ENCODE peak calls at places on chromosomes 13 and 19, in four cellular contexts. J, F, Q and K are unnamed samples.

GRCh38 chr19:36973021-36973843 is 57.1 kb downstream of the ZNF568 start:
- DNase-seq in Q (peak), F (no peak), J (peak), K (no peak)

GRCh38 chr19:38684078-38684861 is 36.8 kb downstream of the ACTN4 start:
- DNase-seq in F (peak), J (no peak), Q (peak), K (no peak)

GRCh38 chr13:104289400-104289799 is 1223.2 kb upstream of the SLC10A2 start:
- DNase-seq in F (no peak), Q (no peak), J (no peak), K (no peak)

GRCh38 chr13:46339035-46339666 is 47.9 kb downstream of the RUBCNL start:
- DNase-seq in J (no peak), Q (no peak), F (no peak), K (no peak)

GRCh38 chr13:24107955-24108614 is 52.4 kb upstream of the SPATA13 start:
- DNase-seq in J (no peak), F (no peak), Q (no peak), K (no peak)

GRCh38 chr19:7533281-7533819 is 2.2 kb upstream of the PNPLA6 start:
- DNase-seq in F (peak), Q (no peak), J (peak), K (no peak)

GRCh38 chr13:29920018-29920643 is 69.7 kb upstream of the UBL3 start:
- DNase-seq in Q (no peak), F (no peak), J (no peak), K (peak)

GRCh38 chr19:27972291-27973040 is 1240.5 kb downstream of the UQCRFS1 start:
- DNase-seq in F (no peak), J (no peak), Q (no peak), K (no peak)

GRCh38 chr13:62483774-62484173 is 1068.1 kb upstream of the PCDH20 start:
- DNase-seq in J (no peak), Q (no peak), F (no peak), K (no peak)

GRCh38 chr19:18428837-18429674 is 8.9 kb downstream of the ISYNA1 start:
- DNase-seq in J (peak), Q (peak), F (peak), K (no peak)

GRCh38 chr13:29474991-29475390 is 120.5 kb downstream of the SLC7A1 start:
- DNase-seq in J (no peak), Q (no peak), F (no peak), K (no peak)

GRCh38 chr19:46017095-46017429 is 5.8 kb downstream of the PGLYRP1 start:
- DNase-seq in F (no peak), J (no peak), Q (no peak), K (no peak)

GRCh38 chr13:113118328-113119021 is 4.1 kb upstream of the F10 start:
- DNase-seq in J (no peak), Q (no peak), F (no peak), K (no peak)

GRCh38 chr13:61410669-61411297 is 4.9 kb downstream of the PCDH20 start:
- DNase-seq in Q (peak), F (peak), J (no peak), K (peak)

GRCh38 chr13:40116008-40116407 is 460.5 kb downstream of the COG6 start:
- DNase-seq in Q (peak), F (peak), J (no peak), K (peak)

GRCh38 chr13:31859546-31859945 is 120.2 kb downstream of the RXFP2 start:
- DNase-seq in J (no peak), Q (no peak), F (no peak), K (no peak)

GRCh38 chr13:23583491-23583890 is 13.3 kb downstream of the TNFRSF19 start:
- DNase-seq in F (no peak), Q (no peak), J (no peak), K (no peak)

GRCh38 chr13:38223093-38223492 is 126.6 kb upstream of the UFM1 start:
- DNase-seq in J (peak), F (no peak), Q (peak), K (peak)

GRCh38 chr19:46863818-46864629 is 3.2 kb downstream of the ARHGAP35 start:
- DNase-seq in F (no peak), J (peak), Q (no peak), K (peak)

GRCh38 chr13:110045202-110045601 is 258.8 kb upstream of the IRS2 start:
- DNase-seq in Q (no peak), J (no peak), F (no peak), K (no peak)

GRCh38 chr19:12194827-12195500 is 32.1 kb downstream of the ZNF136 start:
- DNase-seq in J (peak), Q (no peak), F (no peak), K (no peak)

GRCh38 chr13:110902370-110902769 is 12.5 kb downstream of the ANKRD10 start:
- DNase-seq in F (no peak), J (no peak), Q (no peak), K (no peak)

GRCh38 chr19:49565261-49565660 is 15.1 kb downstream of the NOSIP start:
- DNase-seq in Q (no peak), F (no peak), J (no peak), K (no peak)

GRCh38 chr19:8615813-8616596 is 5.5 kb upstream of the ADAMTS10 start:
- DNase-seq in Q (peak), F (peak), J (peak), K (peak)

GRCh38 chr13:60326273-60326672 is 70.7 kb upstream of the TDRD3 start:
- DNase-seq in F (no peak), Q (peak), J (no peak), K (peak)

GRCh38 chr19:16871870-16872269 is 16.9 kb upstream of the F2RL3 start:
- DNase-seq in F (peak), J (no peak), Q (no peak), K (no peak)
- TF ChIP-seq NR3C1 in F (no peak), J (no peak), Q (no peak), K (no peak)

DNA sequence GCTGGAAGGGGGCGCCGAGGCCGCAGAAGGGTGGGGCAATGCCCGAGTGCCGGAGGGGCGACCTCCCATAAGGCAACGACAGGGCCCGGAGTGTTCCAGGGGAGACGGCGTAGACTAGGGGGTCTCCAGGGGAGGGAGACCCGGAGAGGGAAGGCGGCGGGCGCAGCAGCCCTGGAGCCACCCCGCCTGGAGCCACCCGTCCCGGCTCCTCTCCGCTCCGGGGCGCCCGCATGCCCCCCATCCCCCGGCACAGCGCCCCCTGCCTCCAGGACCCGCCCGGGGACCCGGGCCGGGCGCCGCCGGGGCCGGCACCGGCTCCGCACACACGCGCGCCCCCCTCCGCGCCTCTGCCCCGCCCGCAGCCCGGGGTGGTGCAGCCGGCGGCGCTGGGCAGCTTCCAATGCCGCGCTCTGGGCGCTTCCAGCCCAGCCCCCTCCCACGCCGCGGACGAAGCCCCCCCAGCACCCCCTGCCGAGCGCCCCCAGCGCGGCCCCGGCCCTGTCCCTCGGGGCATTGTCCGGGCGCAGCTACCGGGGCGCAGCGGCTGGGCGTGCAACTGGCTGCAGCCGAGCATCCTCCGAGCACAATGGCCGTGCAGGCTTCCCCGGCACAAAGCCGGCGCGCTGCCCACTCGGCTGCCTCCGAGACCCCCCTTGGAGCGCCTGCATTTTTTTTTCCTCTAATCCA is 519 bp downstream of the PTPRS start:
- DNase-seq in J (peak), Q (peak), F (no peak), K (no peak)
- TF ChIP-seq NR3C1 in J (no peak), Q (no peak), F (no peak), K (no peak)

GRCh38 chr19:1247747-1248453 is 483 bp upstream of the MIDN start:
- DNase-seq in Q (peak), F (peak), J (peak), K (peak)
- TF ChIP-seq NR3C1 in Q (no peak), F (no peak), J (no peak), K (no peak)

DNA sequence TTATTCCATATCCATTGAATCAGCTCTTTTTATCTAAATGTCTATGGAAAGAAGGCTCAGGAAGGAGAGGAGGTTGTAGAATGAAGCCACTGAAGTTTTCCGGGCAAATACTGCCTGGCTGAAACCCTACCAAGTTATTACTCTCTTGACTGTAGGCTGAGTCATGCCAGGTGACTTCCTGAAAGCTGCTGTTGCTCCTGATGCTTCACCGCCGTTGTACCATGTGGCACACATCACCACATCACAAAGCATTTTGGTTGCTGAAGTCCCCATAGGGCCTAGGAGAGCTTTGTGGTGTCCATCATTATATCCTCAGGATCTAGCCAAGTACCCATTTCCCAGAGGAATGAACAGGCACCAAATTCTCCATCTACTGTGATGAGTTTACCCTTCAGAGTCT is 11.1 kb upstream of the TDRD12 start:
- DNase-seq in F (peak), J (no peak), Q (no peak), K (no peak)
- TF ChIP-seq NR3C1 in F (no peak), J (no peak), Q (no peak), K (no peak)

GRCh38 chr13:106373304-106373988 is 162.0 kb downstream of the EFNB2 start:
- DNase-seq in J (no peak), Q (no peak), F (no peak), K (no peak)
- TF ChIP-seq NR3C1 in J (no peak), Q (no peak), F (no peak), K (no peak)